ENCODE peak calls at places on chromosomes 1 and 21, in four cellular contexts. G is testis, C is A549, M is body of pancreas. W is an unnamed sample.

GRCh38 chr1:161732319-161732718 is 11.0 kb downstream of the FCRLB start:
- DNase-seq in M (no peak), G (no peak), C (no peak), W (no peak)

GRCh38 chr1:4273747-4274146 is 373.7 kb upstream of the C1orf174 start:
- DNase-seq in M (no peak), G (no peak), C (no peak), W (no peak)

GRCh38 chr1:170929835-170930554 is 5.3 kb upstream of the MROH9 start:
- DNase-seq in M (peak; percentile 12), G (peak; percentile 40), C (peak; percentile 66), W (no peak)

GRCh38 chr1:240658312-240658975 is 46.5 kb upstream of the GREM2 start:
- DNase-seq in G (no peak), M (no peak), C (no peak), W (no peak)

GRCh38 chr1:162537216-162537615 is 24.3 kb upstream of the UAP1 start:
- DNase-seq in M (no peak), C (no peak), G (no peak), W (no peak)

GRCh38 chr1:228339766-228340685 is 66.6 kb downstream of the TRIM11 start:
- DNase-seq in G (no peak), M (peak; percentile 2), C (no peak), W (no peak)

GRCh38 chr21:14787312-14787711 is 241.2 kb upstream of the SAMSN1 start:
- DNase-seq in G (no peak), C (no peak), M (no peak), W (no peak)

GRCh38 chr21:38930065-38930464 is 124.3 kb downstream of the ETS2 start:
- DNase-seq in G (no peak), M (no peak), C (no peak), W (no peak)

GRCh38 chr1:161089251-161089924 is at the start of gene NECTIN4:
- DNase-seq in C (no peak), G (no peak), M (peak; percentile 91), W (peak; percentile 87)

GRCh38 chr1:35190784-35191183 is 2.2 kb downstream of the SFPQ start:
- DNase-seq in M (no peak), G (no peak), C (no peak), W (no peak)

GRCh38 chr1:87144981-87145380 is 183.7 kb upstream of the LMO4 start:
- DNase-seq in G (no peak), C (no peak), M (no peak), W (no peak)

GRCh38 chr1:153921803-153922075 is 1.0 kb downstream of the GATAD2B start:
- DNase-seq in C (no peak), G (peak; percentile 33), M (no peak), W (no peak)

GRCh38 chr21:46375560-46376230 is 51.7 kb downstream of the PCNT start:
- DNase-seq in M (no peak), G (no peak), C (no peak), W (no peak)

GRCh38 chr21:40120944-40121575 is 253.8 kb downstream of the PCP4 start:
- DNase-seq in M (peak; percentile 18), G (no peak), C (peak; percentile 4), W (no peak)

GRCh38 chr1:183604048-183604808 is 14.0 kb upstream of the NCF2 start:
- DNase-seq in M (no peak), G (no peak), C (no peak), W (peak; percentile 35)

GRCh38 chr1:147225193-147225730 is at the start of gene FMO5:
- DNase-seq in G (peak; percentile 87), M (peak; percentile 84), C (peak; percentile 76), W (peak; percentile 78)

GRCh38 chr1:153922076-153922837 is 515 bp downstream of the GATAD2B start:
- DNase-seq in M (no peak), C (peak; percentile 49), G (peak; percentile 66), W (peak; percentile 32)

GRCh38 chr1:171743014-171743870 is 1.4 kb upstream of the VAMP4 start:
- DNase-seq in G (peak; percentile 29), C (no peak), M (no peak), W (no peak)

GRCh38 chr1:202210370-202210769 is 16.8 kb downstream of the LGR6 start:
- DNase-seq in M (no peak), C (no peak), G (no peak), W (no peak)

GRCh38 chr1:20192364-20192763 is 6.0 kb upstream of the PLA2G2C start:
- DNase-seq in M (no peak), C (no peak), G (no peak), W (no peak)

GRCh38 chr1:7262611-7263010 is 477.4 kb downstream of the CAMTA1 start:
- DNase-seq in M (peak; percentile 60), C (peak; percentile 21), G (no peak), W (peak; percentile 72)

DNA sequence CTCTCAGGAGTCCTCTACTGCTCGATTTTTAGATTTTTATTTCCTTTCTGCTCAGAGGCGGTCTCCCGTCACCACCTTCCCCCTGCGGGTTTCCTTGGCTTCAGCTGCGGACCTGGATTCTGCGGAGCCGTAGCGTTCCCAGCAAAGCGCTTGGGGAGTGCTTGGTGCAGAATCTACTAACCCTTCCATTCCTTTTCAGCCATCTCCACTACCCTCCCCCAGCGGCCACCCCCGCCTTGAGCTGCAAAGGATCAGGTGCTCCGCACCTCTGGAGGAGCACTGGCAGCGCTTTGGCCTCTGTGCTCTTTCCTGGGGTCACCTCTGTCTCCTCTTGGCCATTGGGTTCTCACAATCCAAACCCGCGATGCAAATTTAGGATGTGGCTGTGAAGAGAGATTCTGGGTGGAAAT is 3.8 kb downstream of the OLIG2 start:
- DNase-seq in G (no peak), C (no peak), M (no peak), W (no peak)
- H3K4me3 ChIP-seq in G (no peak overlapping the region), C (no peak overlapping the region), M (no peak overlapping the region), W (no peak overlapping the region)

GRCh38 chr1:41497056-41497440 is 12.6 kb upstream of the EDN2 start:
- DNase-seq in M (peak; percentile 38), G (no peak), C (no peak), W (no peak)
- H3K4me1 ChIP-seq in M (peaks cover 71% of the 10 kb centered on the region), G (peaks cover 29% of the 10 kb centered on the region), C (peaks cover 87% of the 10 kb centered on the region), W (peaks cover 61% of the 10 kb centered on the region)

DNA sequence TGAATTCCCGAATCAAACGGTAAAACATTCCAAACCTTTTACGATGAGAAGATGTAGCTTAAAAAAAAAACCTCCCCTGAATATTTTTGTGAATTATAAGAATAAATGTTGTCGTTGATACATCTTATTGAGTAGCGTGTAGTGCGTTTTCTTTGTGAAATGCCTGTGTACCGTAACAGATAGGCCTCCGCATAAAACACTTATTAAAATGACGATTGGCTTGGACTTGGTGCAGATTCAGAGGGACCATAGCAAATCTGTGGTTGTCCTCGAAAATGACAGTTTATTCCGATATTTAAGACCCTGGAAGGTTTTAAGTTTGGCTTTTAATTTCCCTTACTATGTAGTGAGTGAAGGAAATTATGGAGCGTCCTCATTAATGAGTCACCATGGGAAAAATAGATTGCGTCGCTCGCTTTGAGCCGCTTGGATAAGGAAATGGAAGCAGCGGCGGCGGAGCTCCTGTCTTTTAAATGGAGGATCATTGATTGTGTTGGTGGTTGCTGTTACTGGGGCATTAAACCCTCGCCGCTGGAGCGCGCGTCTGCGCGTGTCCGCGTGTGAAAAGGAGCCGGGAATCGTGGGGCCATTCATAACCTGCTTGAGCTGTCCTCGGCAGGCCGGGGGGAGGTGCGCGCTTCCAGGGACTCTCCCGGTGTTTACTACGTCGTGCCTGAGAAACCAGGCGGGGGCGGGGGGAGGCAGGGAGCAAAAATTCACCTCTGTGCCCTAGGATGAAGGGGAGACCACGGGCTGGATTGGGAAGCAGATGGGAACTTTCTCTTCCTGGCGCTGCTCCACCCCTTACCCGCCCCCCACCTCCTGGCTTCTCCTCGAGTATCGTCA is 1.6 kb downstream of the SPEN start:
- DNase-seq in G (peak; percentile 94), C (peak; percentile 16), M (peak; percentile 90), W (peak; percentile 86)
- TF ChIP-seq POLR2A in G (no peak), C (no peak), M (peak; percentile 89), W (no peak)

GRCh38 chr1:203290261-203291089 is 14.8 kb upstream of the BTG2 start:
- DNase-seq in M (peak; percentile 98), C (no peak), G (peak; percentile 94), W (peak; percentile 99)

GRCh38 chr1:203289982-203290260 is 15.4 kb upstream of the BTG2 start:
- DNase-seq in C (no peak), G (no peak), M (no peak), W (no peak)

GRCh38 chr1:203288351-203288894 is 16.9 kb upstream of the BTG2 start:
- DNase-seq in M (peak; percentile 65), G (no peak), C (no peak), W (no peak)

GRCh38 chr1:203289281-203289981 is 15.9 kb upstream of the BTG2 start:
- DNase-seq in C (no peak), M (no peak), G (peak; percentile 53), W (peak; percentile 56)

DNA sequence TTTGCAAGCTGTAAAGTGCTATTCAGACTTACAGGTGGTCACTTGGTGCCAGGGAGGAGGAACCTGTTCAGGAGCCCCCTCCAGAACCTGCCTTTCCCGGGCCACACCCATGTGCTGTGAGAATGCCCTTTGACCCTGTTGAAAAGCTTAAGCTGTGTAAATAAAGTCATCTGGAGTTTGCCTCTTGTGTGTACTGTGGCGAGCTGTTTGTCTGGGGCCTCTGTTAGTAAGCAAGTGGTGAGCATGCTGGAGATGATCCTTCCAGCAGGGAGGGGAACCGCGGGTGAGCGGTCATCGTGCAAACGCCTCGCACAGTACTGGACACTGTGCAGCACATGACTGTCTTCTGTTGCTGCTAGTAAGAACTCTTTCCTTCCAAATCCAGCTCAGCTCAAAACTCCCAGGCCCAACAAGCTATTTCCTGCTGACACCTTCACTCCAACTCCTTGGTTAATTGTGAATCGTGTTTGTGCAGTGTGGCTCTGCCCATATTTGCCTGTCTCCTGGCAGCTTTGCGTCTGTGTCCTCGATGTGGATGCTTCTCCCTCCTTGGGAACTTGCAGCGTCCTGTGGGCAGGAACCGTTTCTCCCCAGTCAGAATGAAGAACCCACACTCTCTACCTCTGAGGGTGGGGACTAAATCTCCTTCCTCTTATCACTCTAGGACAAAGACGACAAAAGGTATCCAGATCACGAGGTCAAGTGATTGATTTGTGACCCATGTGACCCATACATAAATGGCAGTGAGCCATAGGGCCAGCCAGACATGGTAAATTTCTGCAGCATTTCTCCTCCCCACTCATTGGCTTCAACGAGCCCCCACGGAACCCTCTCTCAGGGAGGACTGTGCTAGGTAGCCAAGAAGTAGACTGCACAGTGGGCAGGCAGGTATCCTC is 13.9 kb upstream of the BTG2 start:
- DNase-seq in G (peak; percentile 66), C (no peak), M (peak; percentile 64), W (peak; percentile 50)
- H3K4me3 ChIP-seq in G (no peak overlapping the region), C (no peak overlapping the region), M (no peak overlapping the region), W (no peak overlapping the region)

W was measured in stomach.